ENCODE peak calls at places on chromosomes 16 and 17, in five cellular contexts. U is GM12878, B is A549, Q is HCT116, L is Panc1. F is an unnamed sample.

GRCh38 chr16:26988186-26988585 is 78.5 kb upstream of the C16orf82 start:
- DNase-seq in U (no peak), B (no peak), Q (no peak), L (no peak), F (no peak)

GRCh38 chr16:17965131-17965530 is 371.4 kb downstream of the NPIPA8 start:
- DNase-seq in U (no peak), B (no peak), Q (no peak), L (no peak), F (no peak)

GRCh38 chr17:65109543-65109942 is 27.6 kb upstream of the RGS9 start:
- DNase-seq in U (no peak), B (no peak), Q (no peak), L (no peak), F (no peak)

GRCh38 chr16:77234611-77235010 is 35.4 kb downstream of the SYCE1L start:
- DNase-seq in U (no peak), B (no peak), Q (no peak), L (no peak), F (no peak)

GRCh38 chr17:66511125-66511524 is 208.7 kb downstream of the PRKCA start:
- DNase-seq in U (no peak), B (no peak), Q (no peak), L (no peak), F (no peak)

GRCh38 chr17:66834426-66834918 is 445 bp upstream of the CACNG5 start:
- DNase-seq in U (no peak), B (no peak), Q (no peak), L (no peak), F (no peak)

GRCh38 chr16:23334421-23334853 is 32.3 kb downstream of the SCNN1B start:
- DNase-seq in U (peak), B (no peak), Q (no peak), L (no peak), F (no peak)

GRCh38 chr17:78526231-78527025 is 50.8 kb downstream of the DNAH17 start:
- DNase-seq in U (no peak), B (no peak), Q (no peak), L (no peak), F (no peak)

GRCh38 chr17:48037036-48037881 is at the start of gene COPZ2:
- DNase-seq in U (no peak), B (peak), Q (no peak), L (peak), F (no peak)

GRCh38 chr16:10598157-10598556 is 17.8 kb upstream of the EMP2 start:
- DNase-seq in U (no peak), B (no peak), Q (no peak), L (no peak), F (no peak)

GRCh38 chr17:57679356-57679755 is 65.7 kb downstream of the CCDC182 start:
- DNase-seq in U (no peak), B (no peak), Q (no peak), L (no peak), F (no peak)

GRCh38 chr16:87201052-87201451 is 116.1 kb downstream of the C16orf95 start:
- DNase-seq in U (no peak), B (peak), Q (no peak), L (no peak), F (no peak)

GRCh38 chr17:44348234-44348987 is 3.3 kb downstream of the GRN start:
- DNase-seq in U (peak), B (no peak), Q (no peak), L (no peak), F (peak)

GRCh38 chr16:51152691-51153261 is 1.7 kb upstream of the SALL1 start:
- DNase-seq in U (no peak), B (no peak), Q (no peak), L (no peak), F (no peak)

GRCh38 chr17:62578757-62579487 is 48.5 kb upstream of the MRC2 start:
- DNase-seq in U (no peak), B (no peak), Q (no peak), L (no peak), F (no peak)

GRCh38 chr17:42918902-42919521 is 18.4 kb downstream of the G6PC1 start:
- DNase-seq in U (no peak), B (no peak), Q (no peak), L (no peak), F (no peak)

GRCh38 chr16:81888520-81889394 is 109.7 kb downstream of the PLCG2 start:
- DNase-seq in U (no peak), B (no peak), Q (no peak), L (no peak), F (peak)

GRCh38 chr17:63919311-63919723 is 678 bp upstream of the GH1 start:
- DNase-seq in U (peak), B (peak), Q (peak), L (peak), F (peak)

GRCh38 chr17:19656336-19656735 is 7.8 kb downstream of the ALDH3A2 start:
- DNase-seq in U (no peak), B (no peak), Q (no peak), L (no peak), F (no peak)

GRCh38 chr17:44872131-44872768 is 24.6 kb downstream of the HIGD1B start:
- DNase-seq in U (no peak), B (no peak), Q (no peak), L (no peak), F (no peak)

GRCh38 chr16:28910046-28911031 is 14.7 kb downstream of the RABEP2 start:
- DNase-seq in U (no peak), B (peak), Q (peak), L (no peak), F (no peak)

GRCh38 chr17:78082988-78083387 is 45.6 kb downstream of the TMC6 start:
- DNase-seq in U (no peak), B (no peak), Q (no peak), L (no peak), F (no peak)

DNA sequence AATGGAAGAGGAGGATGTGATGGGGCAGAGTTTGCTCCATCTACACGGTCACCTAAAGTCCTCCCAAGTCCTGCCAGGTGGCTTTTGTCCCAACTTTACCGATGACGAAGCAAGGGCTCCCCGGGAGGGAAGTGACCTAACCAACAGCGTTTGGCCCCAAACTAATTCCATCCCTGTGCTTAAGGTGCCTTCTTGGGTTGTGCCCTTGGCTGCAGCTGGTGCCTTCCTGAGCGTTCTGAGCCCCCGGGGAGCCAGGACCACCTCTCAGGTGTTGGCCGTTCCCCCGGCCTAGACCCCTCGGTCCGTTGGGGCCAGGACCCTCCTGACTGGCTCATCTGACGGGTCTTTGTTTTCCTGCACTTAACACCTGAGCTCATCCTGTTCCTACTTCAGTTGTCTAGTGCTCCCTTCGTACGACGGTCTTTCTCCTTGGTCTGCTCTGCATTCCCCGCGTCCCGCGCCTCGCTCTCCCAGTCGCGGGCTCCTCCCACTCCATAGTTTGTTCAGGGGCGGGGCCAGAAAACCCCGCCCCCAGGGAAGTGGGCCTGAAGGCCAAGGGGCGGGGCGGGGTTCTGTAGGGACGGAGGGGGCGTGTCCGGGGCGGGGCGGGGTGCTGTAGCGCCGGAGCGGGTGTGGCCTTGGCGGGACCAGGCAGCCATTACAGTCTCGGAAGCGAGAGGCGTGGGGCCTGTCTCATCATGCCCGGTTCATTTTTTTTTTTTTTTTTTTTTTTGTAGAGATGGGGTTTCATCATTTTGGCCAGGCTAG is 822 bp upstream of the ZSCAN10 start:
- DNase-seq in U (no peak), B (peak), Q (peak), L (no peak), F (peak)
- H3K4me3 ChIP-seq in U (peak), B (peak), Q (peak), L (peak), F (no peak)

DNA sequence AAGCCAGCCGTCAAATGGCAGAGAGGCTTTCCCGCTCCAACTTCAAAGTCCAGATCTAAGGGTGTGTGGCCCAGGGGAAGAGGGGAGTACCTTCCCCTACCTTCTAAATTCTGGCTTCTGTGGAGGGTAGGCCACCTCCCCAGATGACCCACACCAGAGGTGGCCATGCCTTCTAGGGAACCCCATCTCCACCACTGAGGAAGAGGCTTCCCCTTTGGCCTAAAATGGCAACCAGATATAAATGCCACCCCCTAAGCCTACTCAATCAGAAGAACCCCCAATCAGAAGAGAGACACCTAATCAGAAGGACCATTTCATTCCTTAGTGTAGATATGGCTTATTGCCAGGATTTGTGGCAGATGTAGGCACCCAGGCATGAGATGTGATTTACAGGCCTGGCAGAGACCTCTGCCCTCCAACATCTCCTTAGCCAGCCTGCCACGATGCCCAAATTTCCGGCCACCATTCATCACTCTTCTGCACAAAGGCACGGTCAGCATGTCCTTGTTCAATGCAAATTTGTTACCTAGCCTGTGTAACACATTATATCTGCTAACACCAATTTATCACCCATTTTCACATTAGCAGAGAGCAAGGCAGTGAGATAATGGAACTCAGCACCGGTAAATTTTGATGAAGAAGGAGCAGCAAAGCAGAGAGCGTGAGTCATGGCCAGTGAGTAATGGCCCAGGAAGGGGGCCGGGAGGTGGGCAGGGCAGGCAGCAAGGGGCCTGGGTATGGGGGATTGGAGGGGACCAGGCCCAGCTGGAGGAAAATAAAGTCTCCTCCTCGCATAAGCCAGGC is 1.2 kb upstream of the MGAT5B start:
- DNase-seq in U (no peak), B (no peak), Q (no peak), L (no peak), F (no peak)
- TF ChIP-seq REST in U (no peak), B (no peak), Q (no peak), L (no peak), F (no peak)

GRCh38 chr17:41369713-41370112 is at the start of gene KRT33B:
- DNase-seq in U (no peak), B (no peak), Q (no peak), L (no peak), F (no peak)
- TF ChIP-seq CTCF in U (no peak), B (no peak), Q (no peak), L (no peak), F (no peak)

DNA sequence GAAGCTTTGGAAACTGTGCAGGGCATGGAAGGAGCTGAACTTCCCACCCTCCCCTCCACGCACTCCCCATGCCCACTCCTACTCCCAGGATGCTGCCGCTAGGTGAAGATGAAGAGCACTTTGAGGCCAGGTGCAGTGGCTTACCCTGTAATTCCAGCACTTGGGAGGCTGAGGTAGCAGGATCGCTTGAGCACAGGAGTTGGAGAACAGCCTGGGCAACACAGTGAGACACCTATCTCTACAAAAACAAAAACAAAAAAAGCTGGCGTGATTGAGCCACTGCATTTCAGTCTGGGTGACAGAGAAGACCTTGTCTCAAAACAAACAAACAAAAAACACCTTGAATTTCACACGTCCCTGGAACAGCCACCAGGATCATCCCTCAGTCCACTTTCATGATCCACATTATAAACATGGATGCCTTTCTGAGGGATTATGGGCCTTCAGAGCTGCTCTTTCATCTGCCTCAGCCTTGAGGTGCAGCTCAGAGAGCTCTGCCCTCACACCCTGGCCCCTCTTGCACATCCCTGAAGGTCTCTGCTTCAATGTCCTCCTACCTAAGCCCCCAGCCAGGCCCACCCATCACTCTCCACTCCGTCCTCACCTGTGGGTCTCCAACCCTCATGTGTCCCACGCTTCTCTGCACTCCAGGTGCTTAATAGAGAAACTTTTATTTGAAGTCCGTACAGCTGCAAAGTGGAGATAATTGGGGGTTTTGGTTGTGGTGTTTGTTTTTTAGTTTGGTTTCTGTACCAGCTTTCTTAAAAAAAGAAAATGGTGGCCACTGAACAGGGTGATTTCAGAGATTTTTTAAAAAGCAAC is 25.8 kb downstream of the PHB1 start:
- DNase-seq in U (no peak), B (no peak), Q (no peak), L (no peak), F (no peak)
- H3K4me3 ChIP-seq in U (no peak), B (no peak), Q (no peak), L (no peak), F (no peak)

DNA sequence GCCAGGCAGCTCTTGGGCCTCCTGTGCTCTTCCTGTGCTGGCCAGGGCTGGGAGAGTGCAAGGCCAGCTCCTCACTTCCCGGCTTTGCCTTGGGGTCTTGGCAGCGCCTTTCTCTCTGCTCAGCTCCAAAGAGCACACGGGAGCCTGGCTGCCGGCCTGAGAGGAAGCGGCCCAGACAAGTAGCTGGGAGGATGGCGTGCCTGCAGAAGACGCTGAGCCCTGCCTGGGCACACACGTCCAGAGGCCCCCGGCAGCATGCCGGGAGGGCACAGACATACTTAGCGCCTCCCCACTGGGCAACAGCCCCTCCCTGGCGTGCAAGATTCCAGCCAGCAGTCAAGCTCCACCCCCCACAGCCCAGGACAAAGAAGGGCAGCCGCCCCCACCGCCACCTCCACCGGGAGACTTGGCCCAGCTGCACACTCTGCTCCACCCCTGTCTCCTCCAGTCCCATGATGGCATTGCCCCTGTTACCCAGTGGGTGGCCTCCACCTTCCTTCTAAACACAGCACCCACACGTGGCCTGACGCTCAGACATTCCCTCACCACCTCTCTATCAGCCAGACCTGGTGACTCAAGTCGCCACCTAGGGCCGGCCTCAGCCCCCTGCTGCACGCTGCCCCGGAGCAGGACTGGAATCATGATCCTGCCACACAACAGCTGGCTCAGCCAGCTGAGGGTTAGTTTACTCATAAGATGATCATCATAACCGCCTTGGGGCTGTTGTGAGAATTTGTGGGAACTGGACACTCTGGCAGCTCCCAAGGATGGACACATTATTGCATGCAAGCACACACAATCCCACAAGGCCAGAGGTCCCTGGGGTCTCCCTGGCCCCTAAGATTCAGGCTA is 12.4 kb downstream of the SGCA start:
- DNase-seq in U (no peak), B (peak), Q (peak), L (peak), F (peak)
- TF ChIP-seq REST in U (no peak), B (no peak), Q (no peak), L (no peak), F (no peak)

DNA sequence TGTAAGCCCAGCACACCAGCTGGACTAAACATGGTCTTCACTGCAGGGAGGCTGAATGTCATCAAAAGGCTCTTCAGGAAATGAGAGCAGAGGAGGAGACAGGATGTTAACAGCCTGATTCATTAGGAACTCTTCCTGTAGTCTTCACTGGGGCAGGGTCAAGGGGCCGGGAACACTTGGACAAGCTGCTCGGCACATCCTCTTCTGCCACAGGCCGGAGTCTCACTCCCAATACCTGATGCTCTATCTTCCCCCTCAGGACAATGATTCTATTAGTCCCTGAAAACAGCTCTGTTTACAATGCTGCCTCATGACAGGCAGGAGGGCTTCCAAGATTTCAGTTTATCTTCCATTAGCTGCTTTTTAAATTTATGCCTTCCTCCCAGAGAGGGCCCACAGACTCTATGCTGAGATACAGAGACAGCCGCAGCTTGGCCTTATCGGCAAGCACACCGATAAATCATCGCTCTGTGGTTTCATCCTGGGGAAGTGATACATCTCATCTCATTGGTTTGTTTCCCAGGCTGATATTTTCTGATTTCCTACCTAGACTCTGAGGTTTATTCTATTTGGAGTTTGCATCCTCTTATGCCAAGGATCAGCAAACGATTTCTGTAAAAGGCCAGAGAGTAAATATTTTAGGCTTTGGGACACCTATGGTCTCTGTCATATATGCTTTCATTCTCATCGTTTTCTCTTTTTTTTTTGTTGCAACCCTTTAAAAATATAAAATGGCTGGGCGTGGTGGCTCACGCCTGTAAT is 214.0 kb upstream of the ASIC2 start:
- DNase-seq in U (no peak), B (no peak), Q (no peak), L (no peak), F (no peak)
- TF ChIP-seq CTCF in U (no peak), B (no peak), Q (no peak), L (no peak), F (no peak)

GRCh38 chr16:3355589-3355988 is at the start of gene OR2C1:
- DNase-seq in U (no peak), B (no peak), Q (no peak), L (no peak), F (no peak)
- H3K4me3 ChIP-seq in U (no peak), B (no peak), Q (no peak), L (no peak), F (no peak)

DNA sequence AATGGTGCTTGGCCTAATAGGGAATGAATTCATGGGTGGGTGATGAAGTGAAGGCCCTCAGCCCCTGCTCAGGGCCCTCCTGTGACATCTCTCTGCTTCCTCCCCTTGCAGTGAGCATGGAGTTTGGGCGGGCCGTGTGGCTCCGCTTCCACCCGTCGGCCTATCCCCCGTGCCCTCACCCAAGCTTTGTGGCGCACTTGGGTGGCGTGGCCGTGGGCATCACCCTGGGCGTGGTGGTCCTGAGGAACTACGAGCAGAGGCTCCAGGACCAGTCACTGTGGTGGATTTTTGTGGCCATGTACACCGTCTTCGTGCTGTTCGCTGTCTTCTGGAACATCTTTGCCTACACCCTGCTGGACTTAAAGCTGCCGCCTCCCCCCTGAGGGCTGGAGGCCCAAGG is 21.1 kb downstream of the C17orf75 start:
- DNase-seq in U (no peak), B (no peak), Q (no peak), L (no peak), F (no peak)
- TF ChIP-seq REST in U (no peak), B (no peak), Q (no peak), L (no peak), F (no peak)

F was measured in HL-60.